ENCODE peak calls at places on chromosomes 13 and 19, in eight cellular contexts. R is thoracic aorta; B is CD4-positive, alpha-beta T cell; T is fibroblast of mammary gland; O is stimulated activated CD8-positive, alpha-beta memory T cell treated with anti-CD3 and anti-CD28 coated beads, Interleukin-7, amount 100 ng/mL, for 1 hour; L is amygdala; N is neural crest cell; D is EL. U is an unnamed sample.

GRCh38 chr13:27172495-27172842 is 858 bp upstream of the USP12 start:
- DNase-seq in R (no peak), B (no peak), T (no peak), O (no peak), L (no peak), N (no peak), D (peak), U (peak)

GRCh38 chr13:33139186-33139585 is 123.0 kb downstream of the KL start:
- DNase-seq in R (peak), B (no peak), T (no peak), O (no peak), L (no peak), N (no peak), D (no peak), U (no peak)

GRCh38 chr19:10432736-10433130 is 12.4 kb downstream of the PDE4A start:
- DNase-seq in R (no peak), B (no peak), T (no peak), O (no peak), L (no peak), N (no peak), D (no peak), U (no peak)

GRCh38 chr19:875265-875879 is 15.9 kb downstream of the CFD start:
- DNase-seq in R (no peak), B (no peak), T (no peak), O (no peak), L (no peak), N (no peak), D (no peak), U (no peak)

GRCh38 chr19:2782357-2782935 is 627 bp downstream of the SGTA start:
- DNase-seq in R (no peak), B (no peak), T (no peak), O (no peak), L (no peak), N (no peak), D (no peak), U (no peak)

GRCh38 chr19:33306853-33307792 is 4.8 kb upstream of the CEBPA start:
- DNase-seq in R (no peak), B (no peak), T (no peak), O (no peak), L (no peak), N (no peak), D (no peak), U (no peak)

GRCh38 chr13:28652002-28652401 is 6.9 kb upstream of the POMP start:
- DNase-seq in R (no peak), B (no peak), T (no peak), O (no peak), L (no peak), N (no peak), D (no peak), U (no peak)

GRCh38 chr19:925087-925911 is 536 bp upstream of the ARID3A start:
- DNase-seq in R (no peak), B (peak), T (peak), O (peak), L (peak), N (peak), D (peak), U (peak)

GRCh38 chr13:113029487-113030258 is 60.7 kb downstream of the MCF2L start:
- DNase-seq in R (no peak), B (peak), T (no peak), O (peak), L (no peak), N (peak), D (peak), U (peak)

GRCh38 chr13:80070024-80070703 is 270.8 kb downstream of the SPRY2 start:
- DNase-seq in R (no peak), B (no peak), T (no peak), O (no peak), L (no peak), N (no peak), D (no peak), U (peak)

GRCh38 chr13:74114641-74115040 is 19.6 kb downstream of the KLF12 start:
- DNase-seq in R (no peak), B (no peak), T (no peak), O (no peak), L (no peak), N (no peak), D (no peak), U (no peak)

GRCh38 chr13:39013462-39013861 is 22.8 kb upstream of the STOML3 start:
- DNase-seq in R (no peak), B (no peak), T (no peak), O (no peak), L (no peak), N (no peak), D (no peak), U (no peak)

GRCh38 chr19:3494559-3494958 is 5.9 kb downstream of the DOHH start:
- DNase-seq in R (no peak), B (no peak), T (no peak), O (no peak), L (no peak), N (no peak), D (no peak), U (no peak)

GRCh38 chr19:42277821-42278809 is 9.1 kb downstream of the CIC start:
- DNase-seq in R (no peak), B (no peak), T (no peak), O (no peak), L (no peak), N (no peak), D (peak), U (no peak)

GRCh38 chr19:19548915-19549537 is 11.0 kb downstream of the CILP2 start:
- DNase-seq in R (no peak), B (no peak), T (peak), O (no peak), L (no peak), N (no peak), D (no peak), U (no peak)

GRCh38 chr13:109058071-109058470 is 428.7 kb downstream of the MYO16 start:
- DNase-seq in R (no peak), B (no peak), T (no peak), O (no peak), L (no peak), N (no peak), D (no peak), U (no peak)

GRCh38 chr19:3075605-3076431 is 13.5 kb upstream of the TLE5 start:
- DNase-seq in R (no peak), B (peak), T (no peak), O (peak), L (no peak), N (peak), D (peak), U (no peak)

GRCh38 chr13:26590951-26591350 is 33.5 kb downstream of the WASF3 start:
- DNase-seq in R (no peak), B (no peak), T (no peak), O (no peak), L (no peak), N (no peak), D (no peak), U (no peak)

GRCh38 chr19:51020988-51021651 is 1.6 kb upstream of the KLK10 start:
- DNase-seq in R (no peak), B (no peak), T (peak), O (no peak), L (no peak), N (no peak), D (peak), U (peak)

GRCh38 chr13:34372581-34372980 is 554.6 kb downstream of the RFC3 start:
- DNase-seq in R (no peak), B (no peak), T (no peak), O (no peak), L (no peak), N (no peak), D (peak), U (no peak)

GRCh38 chr19:27733551-27734266 is 1479.2 kb downstream of the UQCRFS1 start:
- DNase-seq in R (no peak), B (no peak), T (no peak), O (no peak), L (no peak), N (no peak), D (no peak), U (no peak)

U was measured in NCI-H526 treated with DMSO at 0.1 percent for 48 hours.